ENCODE peak calls at places on chromosomes 5 and 9, in four cellular contexts. Q, E, R and J are unnamed samples.

GRCh38 chr5:156913719-156914370 is 49.2 kb downstream of the TIMD4 start:
- DNase-seq in Q (no peak), E (no peak), R (no peak), J (no peak)

GRCh38 chr9:113687680-113688371 is 188.3 kb upstream of the ZNF618 start:
- DNase-seq in E (no peak), R (no peak), Q (peak), J (no peak)

GRCh38 chr5:175712313-175712680 is 54.4 kb downstream of the HRH2 start:
- DNase-seq in E (no peak), R (no peak), Q (no peak), J (no peak)

GRCh38 chr5:67879619-67880357 is 335.8 kb upstream of the PIK3R1 start:
- DNase-seq in Q (peak), R (peak), E (no peak), J (peak)

GRCh38 chr5:179814090-179814489 is 6.6 kb upstream of the SQSTM1 start:
- DNase-seq in E (no peak), Q (no peak), R (no peak), J (no peak)

GRCh38 chr5:75461679-75462078 is 49.8 kb downstream of the CERT1 start:
- DNase-seq in Q (peak), E (no peak), R (peak), J (peak)

GRCh38 chr5:66072031-66072430 is 72.1 kb upstream of the SREK1 start:
- DNase-seq in Q (no peak), R (no peak), E (no peak), J (no peak)

GRCh38 chr5:40646286-40646685 is 33.4 kb upstream of the PTGER4 start:
- DNase-seq in Q (no peak), E (no peak), R (no peak), J (no peak)

GRCh38 chr9:90933468-90933867 is 131.8 kb downstream of the SYK start:
- DNase-seq in R (no peak), Q (no peak), E (no peak), J (no peak)

GRCh38 chr9:71886015-71886414 is 25.0 kb downstream of the ABHD17B start:
- DNase-seq in R (no peak), Q (no peak), E (no peak), J (no peak)

GRCh38 chr5:96716007-96716406 is 53.8 kb downstream of the CAST start:
- DNase-seq in E (no peak), Q (no peak), R (no peak), J (no peak)

GRCh38 chr5:157563373-157564148 is 12.0 kb downstream of the ADAM19 start:
- DNase-seq in E (peak), R (peak), Q (peak), J (no peak)

GRCh38 chr9:72454871-72455471 is 66.4 kb upstream of the TMC1 start:
- DNase-seq in E (no peak), R (no peak), Q (peak), J (no peak)

GRCh38 chr9:112112941-112113399 is 62.1 kb downstream of the SUSD1 start:
- DNase-seq in R (peak), Q (peak), E (no peak), J (peak)